ENCODE peak calls at places on chromosomes 16 and 17, in five cellular contexts. G, B, S, P and D are unnamed samples.

GRCh38 chr16:70646260-70647241 is at the start of gene IL34:
- DNase-seq in G (no peak), B (no peak), S (no peak), P (peak; percentile 10), D (no peak)

GRCh38 chr17:1491406-1492248 is 859 bp downstream of the MYO1C start:
- DNase-seq in G (no peak), B (no peak), S (no peak), P (no peak), D (no peak)

GRCh38 chr17:35774499-35774898 is 13.8 kb downstream of the C17orf50 start:
- DNase-seq in G (no peak), B (no peak), S (no peak), P (peak; percentile 32), D (no peak)

GRCh38 chr17:7967751-7968150 is 34.7 kb upstream of the GUCY2D start:
- DNase-seq in G (no peak), B (no peak), S (no peak), P (no peak), D (no peak)

GRCh38 chr16:68884867-68885266 is 41.5 kb downstream of the TANGO6 start:
- DNase-seq in G (peak; percentile 73), B (peak; percentile 12), S (no peak), P (no peak), D (no peak)

GRCh38 chr17:58330544-58330996 is 2.0 kb upstream of the TSPOAP1 start:
- DNase-seq in G (no peak), B (no peak), S (no peak), P (no peak), D (no peak)

GRCh38 chr17:55527520-55528118 is 16.4 kb upstream of the SMIM36 start:
- DNase-seq in G (no peak), B (peak; percentile 43), S (no peak), P (peak; percentile 76), D (no peak)

GRCh38 chr17:55747209-55747608 is 3.6 kb upstream of the PCTP start:
- DNase-seq in G (no peak), B (no peak), S (no peak), P (no peak), D (no peak)

GRCh38 chr17:67435122-67435521 is 58.0 kb downstream of the PITPNC1 start:
- DNase-seq in G (no peak), B (no peak), S (no peak), P (peak; percentile 49), D (no peak)

GRCh38 chr16:85521737-85522042 is 91.4 kb upstream of the GSE1 start:
- DNase-seq in G (no peak), B (no peak), S (no peak), P (no peak), D (no peak)

GRCh38 chr17:79803997-79804855 is 7.3 kb upstream of the CBX8 start:
- DNase-seq in G (no peak), B (no peak), S (no peak), P (peak; percentile 29), D (no peak)

GRCh38 chr17:1177099-1177996 is 2.4 kb downstream of the ABR start:
- DNase-seq in G (no peak), B (no peak), S (no peak), P (peak; percentile 42), D (no peak)

GRCh38 chr17:78925662-78926555 is 722 bp upstream of the TIMP2 start:
- DNase-seq in G (no peak), B (no peak), S (no peak), P (peak; percentile 91), D (no peak)

GRCh38 chr17:70013911-70014310 is 61.1 kb upstream of the KCNJ16 start:
- DNase-seq in G (no peak), B (no peak), S (no peak), P (no peak), D (no peak)

GRCh38 chr17:57747221-57748017 is 2.3 kb upstream of the CCDC182 start:
- DNase-seq in G (no peak), B (peak; percentile 55), S (peak; percentile 68), P (peak; percentile 69), D (peak; percentile 38)

GRCh38 chr16:11233727-11234376 is 22.2 kb downstream of the SOCS1 start:
- DNase-seq in G (no peak), B (no peak), S (no peak), P (no peak), D (no peak)

GRCh38 chr16:66278604-66279262 is 87.8 kb upstream of the CDH5 start:
- DNase-seq in G (no peak), B (peak; percentile 33), S (no peak), P (no peak), D (no peak)

GRCh38 chr16:10552281-10552680 is 28.1 kb downstream of the EMP2 start:
- DNase-seq in G (no peak), B (no peak), S (no peak), P (no peak), D (no peak)

GRCh38 chr16:2515180-2515803 is 1.5 kb downstream of the ATP6V0C start:
- DNase-seq in G (no peak), B (no peak), S (no peak), P (no peak), D (no peak)

GRCh38 chr16:19338335-19338734 is 52.8 kb downstream of the CLEC19A start:
- DNase-seq in G (no peak), B (no peak), S (no peak), P (no peak), D (no peak)

GRCh38 chr17:6588165-6588564 is 31.8 kb upstream of the PITPNM3 start:
- DNase-seq in G (no peak), B (no peak), S (no peak), P (no peak), D (no peak)

GRCh38 chr17:31596382-31597323 is 205.2 kb downstream of the RAB11FIP4 start:
- DNase-seq in G (no peak), B (no peak), S (no peak), P (peak; percentile 97), D (no peak)

GRCh38 chr17:11885051-11885450 is 112.2 kb downstream of the ZNF18 start:
- DNase-seq in G (no peak), B (no peak), S (no peak), P (no peak), D (no peak)

GRCh38 chr17:58913971-58914769 is 158.5 kb downstream of the PPM1E start:
- DNase-seq in G (no peak), B (no peak), S (no peak), P (peak; percentile 70), D (no peak)

GRCh38 chr17:7208027-7208571 is 11.5 kb downstream of the DLG4 start:
- DNase-seq in G (no peak), B (no peak), S (no peak), P (no peak), D (no peak)

GRCh38 chr17:66647391-66647983 is 187.4 kb upstream of the CACNG5 start:
- DNase-seq in G (no peak), B (no peak), S (no peak), P (no peak), D (no peak)

GRCh38 chr17:49523706-49524472 is 28.8 kb downstream of the NGFR start:
- DNase-seq in G (no peak), B (no peak), S (peak; percentile 85), P (peak; percentile 2), D (no peak)

GRCh38 chr16:12254566-12254965 is 278.0 kb downstream of the SNX29 start:
- DNase-seq in G (no peak), B (no peak), S (no peak), P (no peak), D (no peak)

GRCh38 chr16:72284042-72284789 is 112.3 kb upstream of the PMFBP1 start:
- DNase-seq in G (no peak), B (no peak), S (no peak), P (no peak), D (no peak)